ENCODE peak calls at places on chromosomes 5 and 9, in nine cellular contexts. One of them, this sample, is unnamed.

GRCh38 chr9:105656131-105656921 is 5.9 kb upstream of the TAL2 start:
- DNase-seq in bronchial epithelial cell: no peak
- DNase-seq in GM10248: peak; percentile 78
- DNase-seq in B cell: peak; percentile 42
- DNase-seq in fibroblast of lung: no peak
- DNase-seq in neural crest cell: peak; percentile 50
- DNase-seq in mammary epithelial cell: peak; percentile 9
- DNase-seq in endothelial cell of umbilical vein: no peak
- DNase-seq in HFF-Myc: no peak
- DNase-seq in this sample: peak; percentile 8

GRCh38 chr5:53246042-53246836 is 136.7 kb upstream of the MOCS2 start:
- DNase-seq in bronchial epithelial cell: peak; percentile 96
- DNase-seq in GM10248: no peak
- DNase-seq in B cell: no peak
- DNase-seq in fibroblast of lung: peak; percentile 86
- DNase-seq in neural crest cell: no peak
- DNase-seq in mammary epithelial cell: peak; percentile 93
- DNase-seq in endothelial cell of umbilical vein: no peak
- DNase-seq in HFF-Myc: peak; percentile 75
- DNase-seq in this sample: no peak

GRCh38 chr5:128455861-128456361 is 82.1 kb downstream of the FBN2 start:
- DNase-seq in bronchial epithelial cell: no peak
- DNase-seq in GM10248: no peak
- DNase-seq in B cell: no peak
- DNase-seq in fibroblast of lung: no peak
- DNase-seq in neural crest cell: no peak
- DNase-seq in mammary epithelial cell: no peak
- DNase-seq in endothelial cell of umbilical vein: no peak
- DNase-seq in HFF-Myc: no peak
- DNase-seq in this sample: no peak

GRCh38 chr5:77133061-77133758 is 46.1 kb upstream of the ZBED3 start:
- DNase-seq in bronchial epithelial cell: peak; percentile 100
- DNase-seq in GM10248: no peak
- DNase-seq in B cell: no peak
- DNase-seq in fibroblast of lung: peak; percentile 98
- DNase-seq in neural crest cell: no peak
- DNase-seq in mammary epithelial cell: peak; percentile 98
- DNase-seq in endothelial cell of umbilical vein: peak; percentile 92
- DNase-seq in HFF-Myc: peak; percentile 84
- DNase-seq in this sample: no peak

GRCh38 chr5:173327948-173328895 is at the start of gene STC2:
- DNase-seq in bronchial epithelial cell: peak; percentile 61
- DNase-seq in GM10248: peak; percentile 92
- DNase-seq in B cell: no peak
- DNase-seq in fibroblast of lung: peak; percentile 91
- DNase-seq in neural crest cell: peak; percentile 58
- DNase-seq in mammary epithelial cell: peak; percentile 50
- DNase-seq in endothelial cell of umbilical vein: peak; percentile 82
- DNase-seq in HFF-Myc: peak; percentile 59
- DNase-seq in this sample: peak; percentile 89

GRCh38 chr5:98510111-98510510 is 263.4 kb upstream of the RGMB start:
- DNase-seq in bronchial epithelial cell: peak; percentile 15
- DNase-seq in GM10248: no peak
- DNase-seq in B cell: no peak
- DNase-seq in fibroblast of lung: peak; percentile 10
- DNase-seq in neural crest cell: peak; percentile 29
- DNase-seq in mammary epithelial cell: peak; percentile 7
- DNase-seq in endothelial cell of umbilical vein: peak; percentile 28
- DNase-seq in HFF-Myc: no peak
- DNase-seq in this sample: no peak

GRCh38 chr9:86979686-86980085 is 32.4 kb upstream of the GAS1 start:
- DNase-seq in bronchial epithelial cell: peak; percentile 71
- DNase-seq in GM10248: no peak
- DNase-seq in B cell: no peak
- DNase-seq in fibroblast of lung: peak; percentile 49
- DNase-seq in neural crest cell: no peak
- DNase-seq in mammary epithelial cell: peak; percentile 39
- DNase-seq in endothelial cell of umbilical vein: no peak
- DNase-seq in HFF-Myc: no peak
- DNase-seq in this sample: no peak

GRCh38 chr9:112752334-112753110 is 2.0 kb downstream of the SNX30 start:
- DNase-seq in bronchial epithelial cell: no peak
- DNase-seq in GM10248: no peak
- DNase-seq in B cell: no peak
- DNase-seq in fibroblast of lung: no peak
- DNase-seq in neural crest cell: no peak
- DNase-seq in mammary epithelial cell: no peak
- DNase-seq in endothelial cell of umbilical vein: no peak
- DNase-seq in HFF-Myc: no peak
- DNase-seq in this sample: peak; percentile 47

GRCh38 chr5:31182146-31182545 is 11.3 kb upstream of the CDH6 start:
- DNase-seq in bronchial epithelial cell: no peak
- DNase-seq in GM10248: no peak
- DNase-seq in B cell: no peak
- DNase-seq in fibroblast of lung: no peak
- DNase-seq in neural crest cell: no peak
- DNase-seq in mammary epithelial cell: no peak
- DNase-seq in endothelial cell of umbilical vein: no peak
- DNase-seq in HFF-Myc: no peak
- DNase-seq in this sample: no peak

DNA sequence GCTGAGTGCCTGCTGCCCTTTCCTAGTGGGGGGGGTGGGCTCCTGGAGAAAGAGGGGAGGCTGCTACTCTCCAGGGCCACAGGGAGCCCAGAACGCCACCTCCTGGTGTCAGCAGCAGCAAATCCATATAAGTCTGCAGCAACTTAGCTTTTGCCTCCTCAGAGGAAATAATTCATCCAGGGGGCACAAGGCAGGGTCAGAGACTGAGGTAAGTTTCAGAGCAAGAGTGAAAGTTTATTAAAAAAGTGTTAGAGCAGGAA is 4.0 kb upstream of the CLPTM1L start:
- DNase-seq in bronchial epithelial cell: no peak
- DNase-seq in GM10248: no peak
- DNase-seq in B cell: no peak
- DNase-seq in fibroblast of lung: no peak
- DNase-seq in neural crest cell: no peak
- DNase-seq in mammary epithelial cell: no peak
- DNase-seq in endothelial cell of umbilical vein: no peak
- DNase-seq in HFF-Myc: no peak
- DNase-seq in this sample: no peak
- TF ChIP-seq CTCF in bronchial epithelial cell: no peak
- TF ChIP-seq CTCF in GM10248: no peak
- TF ChIP-seq CTCF in B cell: no peak
- TF ChIP-seq CTCF in fibroblast of lung: no peak
- TF ChIP-seq CTCF in neural crest cell: no peak
- TF ChIP-seq CTCF in mammary epithelial cell: no peak
- TF ChIP-seq CTCF in endothelial cell of umbilical vein: no peak
- TF ChIP-seq CTCF in HFF-Myc: no peak
- TF ChIP-seq CTCF in this sample: no peak

DNA sequence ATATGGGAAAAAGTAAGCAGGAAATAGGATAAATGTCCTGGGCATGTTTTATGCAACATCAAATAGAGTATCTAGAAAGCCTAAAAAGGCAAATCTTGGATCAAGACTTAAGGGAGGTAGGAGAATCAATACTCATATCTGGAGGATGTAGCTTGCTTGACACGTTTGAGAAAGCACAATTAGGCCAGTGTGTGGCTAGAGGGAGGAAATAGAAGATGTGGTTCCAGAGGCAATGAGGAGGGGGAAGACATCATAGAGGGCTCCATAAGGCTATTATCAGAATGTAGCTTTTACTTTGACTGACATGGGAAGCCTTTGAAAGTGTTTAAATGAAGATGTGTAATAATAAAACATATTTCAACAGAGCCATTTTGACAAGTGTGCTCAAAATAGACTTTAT is 200.7 kb upstream of the CDH12 start:
- DNase-seq in bronchial epithelial cell: no peak
- DNase-seq in GM10248: no peak
- DNase-seq in B cell: no peak
- DNase-seq in fibroblast of lung: no peak
- DNase-seq in neural crest cell: no peak
- DNase-seq in mammary epithelial cell: no peak
- DNase-seq in endothelial cell of umbilical vein: no peak
- DNase-seq in HFF-Myc: no peak
- DNase-seq in this sample: no peak
- TF ChIP-seq CTCF in bronchial epithelial cell: no peak
- TF ChIP-seq CTCF in GM10248: no peak
- TF ChIP-seq CTCF in B cell: no peak
- TF ChIP-seq CTCF in fibroblast of lung: no peak
- TF ChIP-seq CTCF in neural crest cell: no peak
- TF ChIP-seq CTCF in mammary epithelial cell: no peak
- TF ChIP-seq CTCF in endothelial cell of umbilical vein: no peak
- TF ChIP-seq CTCF in HFF-Myc: no peak
- TF ChIP-seq CTCF in this sample: no peak

DNA sequence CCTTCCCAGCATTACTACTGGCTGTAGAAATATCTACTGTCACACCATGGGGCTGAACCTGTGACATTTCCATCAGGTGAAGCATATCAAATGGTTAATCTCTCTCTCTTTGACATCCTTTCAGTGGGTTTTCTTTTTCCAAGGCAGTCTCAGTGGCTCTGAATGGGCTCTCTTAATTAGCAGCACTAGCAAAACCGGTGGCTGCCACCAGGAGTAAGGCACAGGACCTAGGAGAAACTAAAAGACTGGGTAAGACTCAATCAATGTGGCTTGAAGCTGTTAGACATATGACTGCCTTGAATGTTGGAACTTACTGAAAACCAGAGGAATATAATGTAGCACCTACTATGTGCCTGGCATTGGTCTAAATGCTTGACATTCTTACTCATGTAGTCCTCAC is 445.0 kb upstream of the KIF2A start:
- DNase-seq in bronchial epithelial cell: no peak
- DNase-seq in GM10248: no peak
- DNase-seq in B cell: no peak
- DNase-seq in fibroblast of lung: no peak
- DNase-seq in neural crest cell: no peak
- DNase-seq in mammary epithelial cell: no peak
- DNase-seq in endothelial cell of umbilical vein: no peak
- DNase-seq in HFF-Myc: no peak
- DNase-seq in this sample: no peak
- TF ChIP-seq CTCF in bronchial epithelial cell: no peak
- TF ChIP-seq CTCF in GM10248: no peak
- TF ChIP-seq CTCF in B cell: no peak
- TF ChIP-seq CTCF in fibroblast of lung: no peak
- TF ChIP-seq CTCF in neural crest cell: no peak
- TF ChIP-seq CTCF in mammary epithelial cell: no peak
- TF ChIP-seq CTCF in endothelial cell of umbilical vein: no peak
- TF ChIP-seq CTCF in HFF-Myc: no peak
- TF ChIP-seq CTCF in this sample: no peak

GRCh38 chr5:91641730-91642350 is 258.7 kb upstream of the ARRDC3 start:
- DNase-seq in bronchial epithelial cell: peak; percentile 45
- DNase-seq in GM10248: no peak
- DNase-seq in B cell: no peak
- DNase-seq in fibroblast of lung: peak; percentile 76
- DNase-seq in neural crest cell: no peak
- DNase-seq in mammary epithelial cell: peak; percentile 8
- DNase-seq in endothelial cell of umbilical vein: peak; percentile 51
- DNase-seq in HFF-Myc: peak; percentile 22
- DNase-seq in this sample: no peak
- TF ChIP-seq CTCF in bronchial epithelial cell: peak; percentile 25
- TF ChIP-seq CTCF in GM10248: peak; percentile 33
- TF ChIP-seq CTCF in B cell: peak; percentile 80
- TF ChIP-seq CTCF in fibroblast of lung: peak; percentile 22
- TF ChIP-seq CTCF in neural crest cell: peak; percentile 89
- TF ChIP-seq CTCF in mammary epithelial cell: peak; percentile 48
- TF ChIP-seq CTCF in endothelial cell of umbilical vein: peak; percentile 20
- TF ChIP-seq CTCF in HFF-Myc: peak; percentile 24
- TF ChIP-seq CTCF in this sample: peak; percentile 77

This sample was measured in activated CD8-positive, alpha-beta T cell treated with anti-CD3 and anti-CD28 coated beads for 36 hours.